ENCODE peak calls at places on chromosomes 11 and 22, in five cellular contexts. O is GM23248, W is neural progenitor cell, U is GM23338, Q is PC-9. N is an unnamed sample. For H3F3A, the result is how much of the 10 kb centered on the place peaks cover.

GRCh38 chr22:20118572-20119020 is 1.6 kb upstream of the TRMT2A start:
- DNase-seq in O (peak), W (peak), U (no peak), Q (no peak), N (no peak)

GRCh38 chr11:33724644-33725035 is 11.6 kb downstream of the CD59 start:
- DNase-seq in O (peak), W (no peak), U (no peak), Q (no peak), N (no peak)

GRCh38 chr11:110991621-110992355 is 253.7 kb upstream of the POU2AF2 start:
- DNase-seq in O (peak), W (no peak), U (no peak), Q (no peak), N (no peak)

GRCh38 chr22:19109198-19110063 is 12.8 kb downstream of the DGCR2 start:
- DNase-seq in O (peak), W (no peak), U (no peak), Q (no peak), N (no peak)

GRCh38 chr22:25797891-25798290 is 55.9 kb downstream of the MYO18B start:
- DNase-seq in O (no peak), W (no peak), U (no peak), Q (no peak), N (no peak)

GRCh38 chr11:19674831-19675230 is 37.8 kb upstream of the NAV2 start:
- DNase-seq in O (no peak), W (no peak), U (no peak), Q (no peak), N (no peak)

GRCh38 chr11:30740071-30740470 is 153.9 kb upstream of the MPPED2 start:
- DNase-seq in O (no peak), W (no peak), U (no peak), Q (no peak), N (no peak)

GRCh38 chr22:41001722-41002122 is 50.5 kb downstream of the RBX1 start:
- DNase-seq in O (peak), W (no peak), U (no peak), Q (peak), N (peak)

GRCh38 chr11:12727556-12728070 is 53.4 kb downstream of the TEAD1 start:
- DNase-seq in O (peak), W (no peak), U (no peak), Q (no peak), N (no peak)

GRCh38 chr11:82686211-82686610 is 47.5 kb downstream of the FAM181B start:
- DNase-seq in O (no peak), W (no peak), U (no peak), Q (no peak), N (no peak)

GRCh38 chr11:72984448-72985077 is 157.6 kb downstream of the FCHSD2 start:
- DNase-seq in O (no peak), W (peak), U (no peak), Q (no peak), N (peak)

GRCh38 chr11:64078294-64078693 is 42.6 kb downstream of the FLRT1 start:
- DNase-seq in O (no peak), W (no peak), U (no peak), Q (no peak), N (no peak)

GRCh38 chr11:94854770-94855633 is 86.8 kb downstream of the AMOTL1 start:
- DNase-seq in O (no peak), W (no peak), U (no peak), Q (no peak), N (no peak)

GRCh38 chr11:72237112-72237931 is 6.7 kb downstream of the PHOX2A start:
- DNase-seq in O (no peak), W (no peak), U (no peak), Q (no peak), N (no peak)

GRCh38 chr11:134558916-134559616 is 147.0 kb upstream of the B3GAT1 start:
- DNase-seq in O (no peak), W (no peak), U (no peak), Q (no peak), N (no peak)

GRCh38 chr11:10454902-10455631 is at the start of gene AMPD3:
- DNase-seq in O (peak), W (peak), U (peak), Q (peak), N (peak)

GRCh38 chr11:4697583-4697982 is at the start of gene OR51E2:
- DNase-seq in O (peak), W (peak), U (peak), Q (no peak), N (no peak)

GRCh38 chr11:18383388-18384156 is 10.8 kb upstream of the LDHA start:
- DNase-seq in O (peak), W (peak), U (peak), Q (peak), N (peak)

GRCh38 chr11:102046841-102047240 is 396 bp upstream of the CFAP300 start:
- DNase-seq in O (peak), W (no peak), U (no peak), Q (no peak), N (no peak)

GRCh38 chr11:34051349-34052035 is at the start of gene CAPRIN1:
- DNase-seq in O (peak), W (peak), U (peak), Q (peak), N (peak)

GRCh38 chr22:27269751-27270586 is 531.6 kb downstream of the MN1 start:
- DNase-seq in O (no peak), W (no peak), U (no peak), Q (no peak), N (no peak)

GRCh38 chr22:43849731-43850130 is 12.6 kb downstream of the SULT4A1 start:
- DNase-seq in O (no peak), W (no peak), U (no peak), Q (no peak), N (no peak)

GRCh38 chr11:15805726-15806125 is 550.6 kb downstream of the SOX6 start:
- DNase-seq in O (no peak), W (no peak), U (no peak), Q (no peak), N (peak)

GRCh38 chr11:128893578-128894295 is 2.6 kb downstream of the KCNJ5 start:
- DNase-seq in O (no peak), W (no peak), U (no peak), Q (no peak), N (no peak)

GRCh38 chr22:33063611-33064010 is 5.4 kb upstream of the SYN3 start:
- DNase-seq in O (no peak), W (no peak), U (no peak), Q (no peak), N (no peak)

GRCh38 chr11:97537407-97538150 is 1147.8 kb downstream of the JRKL start:
- DNase-seq in O (no peak), W (no peak), U (peak), Q (no peak), N (no peak)

GRCh38 chr22:45127866-45128265 is 35.9 kb upstream of the NUP50 start:
- DNase-seq in O (peak), W (no peak), U (no peak), Q (no peak), N (peak)

GRCh38 chr11:68296344-68297051 is 15.9 kb upstream of the LRP5 start:
- DNase-seq in O (no peak), W (no peak), U (no peak), Q (no peak), N (no peak)

GRCh38 chr11:66328307-66329144 is 7.7 kb downstream of the RIN1 start:
- DNase-seq in O (peak), W (peak), U (peak), Q (peak), N (peak)

GRCh38 chr22:48936391-48936790 is 891.3 kb downstream of the BRD1 start:
- DNase-seq in O (no peak), W (no peak), U (no peak), Q (no peak), N (no peak)

GRCh38 chr22:28137036-28137435 is 218.0 kb upstream of the PITPNB start:
- DNase-seq in O (no peak), W (peak), U (peak), Q (no peak), N (no peak)

GRCh38 chr22:19607198-19608113 is 83.2 kb upstream of the CLDN5 start:
- DNase-seq in O (no peak), W (no peak), U (peak), Q (no peak), N (peak)

GRCh38 chr11:2694495-2694894 is 5.3 kb downstream of the KCNQ1OT1 start:
- DNase-seq in O (no peak), W (no peak), U (no peak), Q (no peak), N (no peak)

GRCh38 chr11:86869966-86870570 is 69.7 kb downstream of the PRSS23 start:
- DNase-seq in O (peak), W (peak), U (peak), Q (peak), N (peak)

GRCh38 chr11:4543561-4543960 is 1.4 kb upstream of the OR52M1 start:
- DNase-seq in O (no peak), W (no peak), U (no peak), Q (no peak), N (peak)

DNA sequence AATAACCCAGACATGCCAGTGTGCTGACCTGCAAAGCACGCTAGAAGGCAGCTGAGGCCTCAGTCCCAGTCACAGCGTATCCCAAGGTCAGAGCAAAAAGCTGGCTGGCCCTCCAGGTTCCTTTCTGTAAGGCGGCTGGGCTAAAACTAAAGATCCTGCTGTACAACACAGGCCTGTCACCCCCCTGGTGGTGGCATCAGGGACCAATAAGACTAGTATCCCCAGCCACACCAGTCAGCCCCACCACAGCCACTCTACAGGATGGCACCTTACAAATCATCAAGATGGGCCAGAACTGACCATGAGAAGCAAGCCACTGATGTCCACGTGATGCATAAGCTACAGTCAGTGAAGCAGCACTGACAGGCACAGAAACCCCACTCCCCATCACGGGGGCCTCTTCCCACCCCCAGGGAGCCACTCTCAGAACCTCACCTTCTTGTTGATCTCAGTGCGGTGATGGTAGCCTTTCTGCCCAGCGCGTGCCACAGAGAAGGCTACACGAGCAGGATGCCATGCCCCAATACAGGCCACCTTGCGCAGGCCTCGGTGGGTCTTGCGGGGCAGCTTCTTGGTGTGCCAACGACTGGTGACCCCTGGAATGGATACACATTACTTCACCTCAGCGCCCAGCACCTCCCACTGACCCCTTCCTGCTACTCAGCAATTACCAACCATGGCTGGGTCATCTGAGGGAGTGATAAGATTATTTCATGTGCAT is 5.0 kb downstream of the RPL3 start:
- DNase-seq in O (peak), W (no peak), U (peak), Q (no peak), N (no peak)
- H3F3A ChIP-seq in O (half or more), W (half or more), U (half or more), Q (half or more), N (under half)

DNA sequence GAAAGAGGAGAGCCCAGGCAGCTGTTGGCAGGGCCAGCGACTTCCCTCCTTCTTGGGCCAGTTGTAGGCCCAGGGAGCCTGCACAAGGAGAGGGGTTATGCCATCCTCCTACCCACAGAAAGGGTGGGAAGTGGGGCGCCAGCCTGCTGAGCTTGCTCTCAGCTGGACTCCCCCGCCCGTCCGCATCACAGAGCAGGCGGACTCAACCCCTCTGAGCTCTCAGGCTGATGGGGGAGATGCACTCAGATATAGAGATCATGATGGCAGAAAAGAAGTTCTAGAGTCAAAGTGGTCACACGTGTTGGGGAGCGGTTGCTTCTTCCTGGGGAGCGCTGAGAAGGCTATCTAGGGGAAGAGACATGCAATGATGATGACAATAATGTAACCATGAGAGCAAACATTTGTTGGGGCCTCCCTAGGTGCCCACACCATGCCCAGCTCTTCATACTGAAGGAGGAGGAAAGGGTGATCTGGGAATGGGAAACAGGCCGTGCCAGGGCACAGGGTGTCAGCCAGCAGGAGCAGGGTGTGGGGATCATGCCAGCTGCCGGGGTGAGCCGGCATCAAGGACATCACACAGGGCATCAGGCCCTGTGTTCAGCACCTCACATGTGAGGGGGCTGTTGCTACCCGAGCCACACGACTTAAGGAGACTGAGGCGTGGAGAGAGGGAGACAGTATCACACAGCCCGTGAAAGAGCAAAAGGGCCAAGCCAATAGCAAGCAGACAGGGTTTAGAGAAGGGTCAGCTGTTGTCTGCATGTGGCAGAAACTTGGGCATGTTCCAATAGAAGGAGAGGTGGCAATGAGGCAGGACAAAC is 7.7 kb downstream of the SLC35E4 start:
- DNase-seq in O (no peak), W (no peak), U (no peak), Q (no peak), N (no peak)
- H3K27ac ChIP-seq in O (peak), W (no peak), U (no peak), Q (no peak), N (peak)

GRCh38 chr11:125625225-125625593 is 246 bp downstream of the CHEK1 start:
- DNase-seq in O (no peak), W (no peak), U (peak), Q (no peak), N (no peak)

GRCh38 chr11:125621995-125622394 is 3.0 kb upstream of the CHEK1 start:
- DNase-seq in O (peak), W (no peak), U (no peak), Q (no peak), N (peak)

GRCh38 chr11:125625594-125626380 is 824 bp downstream of the CHEK1 start:
- DNase-seq in O (peak), W (peak), U (peak), Q (peak), N (peak)

GRCh38 chr11:125624756-125625213 is at the start of gene CHEK1:
- DNase-seq in O (no peak), W (no peak), U (no peak), Q (no peak), N (no peak)

GRCh38 chr11:125623064-125623463 is 1.9 kb upstream of the CHEK1 start:
- DNase-seq in O (no peak), W (no peak), U (no peak), Q (no peak), N (no peak)
- H3F3A ChIP-seq in O (half or more), W (under half), U (under half), Q (under half), N (under half)

DNA sequence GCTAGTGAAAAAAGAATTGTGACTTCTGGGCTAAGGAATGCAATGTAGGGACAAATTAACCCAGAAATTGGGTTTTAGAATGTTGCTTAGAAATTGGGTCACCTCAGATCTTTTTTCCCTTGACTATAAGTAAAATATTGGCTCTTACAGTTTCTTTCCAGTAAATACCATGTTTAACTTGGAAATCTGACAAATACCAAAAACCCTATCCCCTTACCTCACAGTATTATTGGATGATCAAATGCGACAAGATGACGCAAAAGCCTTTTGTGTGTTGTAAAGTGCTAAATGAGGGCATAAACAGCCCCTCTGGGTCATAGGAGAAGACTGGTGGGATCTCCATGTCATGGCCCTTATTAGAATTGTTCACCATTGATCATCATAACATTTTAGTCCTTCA is 6.1 kb upstream of the UPB1 start:
- DNase-seq in O (no peak), W (no peak), U (no peak), Q (no peak), N (no peak)
- H3K27ac ChIP-seq in O (no peak), W (no peak), U (no peak), Q (no peak), N (no peak)

GRCh38 chr11:8102965-8103364 is 22.0 kb downstream of the TUB start:
- DNase-seq in O (no peak), W (no peak), U (no peak), Q (no peak), N (no peak)

GRCh38 chr11:8105666-8106065 is 24.7 kb downstream of the TUB start:
- DNase-seq in O (no peak), W (no peak), U (no peak), Q (no peak), N (no peak)

GRCh38 chr11:8106679-8107078 is 25.7 kb downstream of the TUB start:
- DNase-seq in O (no peak), W (no peak), U (no peak), Q (no peak), N (no peak)

GRCh38 chr11:8103909-8104308 is 22.9 kb downstream of the TUB start:
- DNase-seq in O (no peak), W (no peak), U (no peak), Q (no peak), N (no peak)

DNA sequence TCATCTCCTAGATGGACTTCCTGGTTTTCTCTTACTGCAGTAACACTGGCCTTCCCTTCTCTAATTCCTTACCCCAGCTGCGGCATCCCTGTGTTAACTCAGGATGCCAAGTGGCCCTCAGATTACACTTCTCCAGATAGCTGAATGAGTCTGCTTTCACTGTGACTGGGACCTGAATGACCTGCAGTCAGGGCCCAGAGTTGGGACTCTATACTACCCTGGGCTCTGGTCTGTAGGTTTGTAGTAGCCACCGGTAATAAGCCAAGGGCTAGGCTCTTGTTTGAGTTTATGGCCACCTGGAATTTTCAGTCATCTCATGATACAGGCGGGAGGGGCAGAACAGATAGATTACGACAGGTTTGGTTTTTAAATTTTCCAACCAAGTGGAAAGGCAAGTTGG is 24.1 kb downstream of the TUB start:
- DNase-seq in O (no peak), W (no peak), U (no peak), Q (no peak), N (no peak)
- H3F3A ChIP-seq in O (under half), W (under half), U (under half), Q (under half), N (under half)

DNA sequence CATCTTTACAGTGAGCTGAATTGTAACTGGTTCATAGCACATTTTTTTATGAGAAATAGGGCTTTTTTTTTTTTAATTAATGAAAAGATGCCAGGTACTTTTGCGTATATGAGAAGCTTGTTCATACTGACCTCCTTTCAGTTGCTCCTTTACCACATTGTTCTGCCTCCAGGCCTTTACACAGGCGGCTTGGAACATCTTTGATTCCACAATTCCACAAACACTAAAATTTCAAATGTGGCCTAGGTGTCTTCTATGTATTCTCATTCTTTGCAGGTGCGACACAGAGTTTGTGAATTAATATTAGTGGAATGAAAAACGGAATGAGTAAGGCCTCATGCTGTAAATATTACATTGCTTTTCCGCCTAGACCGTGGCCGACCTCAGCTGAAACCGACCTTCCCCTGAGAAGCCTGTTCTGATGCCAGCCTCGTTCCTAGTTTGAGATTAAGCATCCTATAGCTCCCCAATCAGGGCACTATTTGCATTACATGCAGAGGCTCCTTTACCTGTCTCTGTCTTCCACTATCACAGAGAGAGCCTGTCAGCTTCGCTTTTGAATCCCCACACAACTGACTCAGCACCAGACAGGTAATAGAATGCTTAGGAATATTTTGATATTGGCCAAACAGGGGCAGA is 125.8 kb downstream of the LDLRAD3 start:
- DNase-seq in O (no peak), W (peak), U (peak), Q (peak), N (peak)
- H3K27ac ChIP-seq in O (no peak), W (peak), U (peak), Q (no peak), N (no peak)